ENCODE peak calls at places on chromosomes 5 and 9, in four cellular contexts. One of them, this sample, is unnamed.

GRCh38 chr5:61783481-61783880 is 451.4 kb downstream of the ZSWIM6 start:
- DNase-seq in HepG2: no peak
- DNase-seq in breast epithelium: no peak
- DNase-seq in K562: no peak
- DNase-seq in this sample: no peak

GRCh38 chr9:128192601-128193371 is 1.4 kb upstream of the CIZ1 start:
- DNase-seq in HepG2: no peak
- DNase-seq in breast epithelium: peak; percentile 81
- DNase-seq in K562: peak; percentile 92
- DNase-seq in this sample: peak; percentile 94

GRCh38 chr5:113450366-113451328 is 15.9 kb upstream of the TSSK1B start:
- DNase-seq in HepG2: no peak
- DNase-seq in breast epithelium: no peak
- DNase-seq in K562: no peak
- DNase-seq in this sample: no peak

GRCh38 chr5:2277886-2278285 is 395.2 kb upstream of the IRX4 start:
- DNase-seq in HepG2: no peak
- DNase-seq in breast epithelium: no peak
- DNase-seq in K562: no peak
- DNase-seq in this sample: no peak

GRCh38 chr5:81778642-81779041 is 27.7 kb upstream of the SSBP2 start:
- DNase-seq in HepG2: no peak
- DNase-seq in breast epithelium: no peak
- DNase-seq in K562: no peak
- DNase-seq in this sample: no peak

GRCh38 chr9:70494221-70494620 is 79.8 kb upstream of the KLF9 start:
- DNase-seq in HepG2: no peak
- DNase-seq in breast epithelium: no peak
- DNase-seq in K562: no peak
- DNase-seq in this sample: no peak

GRCh38 chr9:78695521-78695920 is 398.6 kb downstream of the PSAT1 start:
- DNase-seq in HepG2: no peak
- DNase-seq in breast epithelium: no peak
- DNase-seq in K562: no peak
- DNase-seq in this sample: no peak

GRCh38 chr9:82621446-82621845 is 441.5 kb downstream of the RASEF start:
- DNase-seq in HepG2: no peak
- DNase-seq in breast epithelium: no peak
- DNase-seq in K562: no peak
- DNase-seq in this sample: no peak

GRCh38 chr9:80707120-80707519 is 982.2 kb downstream of the TLE1 start:
- DNase-seq in HepG2: no peak
- DNase-seq in breast epithelium: no peak
- DNase-seq in K562: no peak
- DNase-seq in this sample: no peak

GRCh38 chr9:137242329-137243204 is 1.5 kb downstream of the TUBB4B start:
- DNase-seq in HepG2: no peak
- DNase-seq in breast epithelium: no peak
- DNase-seq in K562: no peak
- DNase-seq in this sample: no peak

GRCh38 chr5:134127376-134127861 is 12.9 kb downstream of the TCF7 start:
- DNase-seq in HepG2: no peak
- DNase-seq in breast epithelium: no peak
- DNase-seq in K562: no peak
- DNase-seq in this sample: no peak

GRCh38 chr5:134123360-134123759 is 8.9 kb downstream of the TCF7 start:
- DNase-seq in HepG2: no peak
- DNase-seq in breast epithelium: no peak
- DNase-seq in K562: no peak
- DNase-seq in this sample: no peak

GRCh38 chr5:134125195-134126015 is 10.9 kb downstream of the TCF7 start:
- DNase-seq in HepG2: no peak
- DNase-seq in breast epithelium: no peak
- DNase-seq in K562: no peak
- DNase-seq in this sample: no peak

GRCh38 chr5:134122530-134122929 is 8.0 kb downstream of the TCF7 start:
- DNase-seq in HepG2: no peak
- DNase-seq in breast epithelium: no peak
- DNase-seq in K562: no peak
- DNase-seq in this sample: no peak

GRCh38 chr5:134124289-134125194 is 10.1 kb downstream of the TCF7 start:
- DNase-seq in HepG2: no peak
- DNase-seq in breast epithelium: no peak
- DNase-seq in K562: no peak
- DNase-seq in this sample: no peak
- H3K4me1 ChIP-seq in HepG2: peaks cover 10% of the 10 kb centered on the region
- H3K4me1 ChIP-seq in breast epithelium: peaks cover 15% of the 10 kb centered on the region
- H3K4me1 ChIP-seq in K562: no peaks in the 10 kb centered on the region
- H3K4me1 ChIP-seq in this sample: peaks cover 50% of the 10 kb centered on the region

GRCh38 chr5:94433393-94434149 is 184.8 kb downstream of the KIAA0825 start:
- DNase-seq in HepG2: peak; percentile 4
- DNase-seq in breast epithelium: no peak
- DNase-seq in K562: no peak
- DNase-seq in this sample: no peak
- TF ChIP-seq POLR2AphosphoS5 in HepG2: no peak
- TF ChIP-seq POLR2AphosphoS5 in breast epithelium: no peak
- TF ChIP-seq POLR2AphosphoS5 in K562: no peak
- TF ChIP-seq POLR2AphosphoS5 in this sample: peak; percentile 18

DNA sequence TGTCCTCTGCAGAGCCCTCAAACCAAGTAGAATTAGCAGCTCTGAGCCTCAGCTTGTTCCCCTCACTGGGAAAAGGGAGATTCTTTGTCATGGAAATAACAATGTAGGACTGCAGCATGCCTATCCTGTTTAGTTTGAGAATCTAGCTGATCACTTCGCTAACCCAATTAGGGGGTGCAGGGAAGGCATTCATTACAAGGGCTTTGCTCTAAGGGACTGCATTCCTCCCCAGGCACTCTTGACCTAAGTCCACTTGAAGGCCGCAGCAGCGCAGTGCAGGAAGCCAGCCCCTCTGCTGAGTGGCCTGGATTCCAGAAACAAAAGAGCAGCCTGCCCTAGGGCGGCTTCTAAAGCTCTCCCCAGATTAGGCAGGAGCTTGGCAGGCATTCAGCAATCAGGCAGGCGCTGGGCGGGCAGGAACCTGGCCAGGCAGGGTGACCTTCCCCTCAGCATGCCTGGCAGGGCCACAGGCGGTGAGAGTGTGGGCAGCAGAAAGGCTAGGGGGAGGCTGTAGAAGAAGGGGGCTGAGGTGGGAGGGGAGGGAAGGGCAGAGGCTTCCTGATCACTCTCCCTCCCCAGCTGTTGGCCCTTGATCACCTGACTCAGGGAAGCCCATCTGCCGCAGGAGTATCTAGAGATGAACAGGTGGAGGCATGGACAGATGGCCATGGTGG is 24.8 kb downstream of the CCNJL start:
- DNase-seq in HepG2: peak; percentile 62
- DNase-seq in breast epithelium: peak; percentile 52
- DNase-seq in K562: no peak
- DNase-seq in this sample: no peak
- H3K4me3 ChIP-seq in HepG2: no peak overlapping the region
- H3K4me3 ChIP-seq in breast epithelium: no peak overlapping the region
- H3K4me3 ChIP-seq in K562: no peak overlapping the region
- H3K4me3 ChIP-seq in this sample: no peak overlapping the region

DNA sequence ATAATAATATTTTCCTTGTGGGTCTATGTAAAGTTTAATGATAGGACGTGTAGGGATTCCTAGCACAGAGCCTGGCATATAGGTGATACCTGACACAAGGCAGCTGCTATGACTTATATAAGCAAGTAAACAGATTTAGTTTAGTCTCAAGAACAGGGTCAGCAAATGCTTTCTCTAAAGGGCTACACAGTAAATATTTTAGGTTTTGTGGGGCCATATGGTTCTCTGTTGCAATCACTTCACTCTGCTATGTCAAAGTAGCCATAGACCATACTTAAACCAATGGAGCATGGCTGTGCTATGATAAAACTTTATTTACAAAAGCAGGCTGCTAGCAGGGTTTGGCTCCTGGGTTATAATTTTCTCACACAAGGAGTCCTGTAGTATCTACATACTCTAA is 204.8 kb upstream of the KLF4 start:
- DNase-seq in HepG2: no peak
- DNase-seq in breast epithelium: no peak
- DNase-seq in K562: no peak
- DNase-seq in this sample: no peak
- H3K4me1 ChIP-seq in HepG2: no peaks in the 10 kb centered on the region
- H3K4me1 ChIP-seq in breast epithelium: no peaks in the 10 kb centered on the region
- H3K4me1 ChIP-seq in K562: no peaks in the 10 kb centered on the region
- H3K4me1 ChIP-seq in this sample: no peaks in the 10 kb centered on the region

GRCh38 chr5:128123936-128124335 is 40.4 kb downstream of the SLC12A2 start:
- DNase-seq in HepG2: no peak
- DNase-seq in breast epithelium: no peak
- DNase-seq in K562: no peak
- DNase-seq in this sample: no peak

GRCh38 chr5:128116445-128116844 is 32.9 kb downstream of the SLC12A2 start:
- DNase-seq in HepG2: no peak
- DNase-seq in breast epithelium: no peak
- DNase-seq in K562: no peak
- DNase-seq in this sample: no peak

GRCh38 chr5:128118214-128118613 is 34.6 kb downstream of the SLC12A2 start:
- DNase-seq in HepG2: no peak
- DNase-seq in breast epithelium: no peak
- DNase-seq in K562: no peak
- DNase-seq in this sample: no peak

DNA sequence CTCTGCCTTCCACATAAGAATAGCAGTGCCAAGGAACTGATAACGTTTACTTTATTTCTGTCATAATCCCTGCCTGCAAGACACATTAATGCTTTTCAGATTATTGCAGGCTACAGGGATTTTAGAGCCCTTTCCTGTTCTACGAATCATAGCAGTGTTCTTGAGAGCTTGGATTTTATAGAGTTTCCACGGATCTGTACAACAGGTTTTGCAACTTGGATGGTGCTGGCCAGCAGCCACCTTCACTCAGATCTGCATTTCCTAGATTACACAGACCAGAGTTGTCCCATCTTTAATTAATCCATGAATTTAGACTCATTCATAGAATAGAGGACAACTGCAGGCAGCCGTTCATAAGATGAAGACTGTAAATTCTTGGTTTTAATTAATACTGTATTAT is 38.1 kb downstream of the SLC12A2 start:
- DNase-seq in HepG2: no peak
- DNase-seq in breast epithelium: peak; percentile 38
- DNase-seq in K562: no peak
- DNase-seq in this sample: no peak
- TF ChIP-seq POLR2AphosphoS5 in HepG2: no peak
- TF ChIP-seq POLR2AphosphoS5 in breast epithelium: no peak
- TF ChIP-seq POLR2AphosphoS5 in K562: no peak
- TF ChIP-seq POLR2AphosphoS5 in this sample: no peak

DNA sequence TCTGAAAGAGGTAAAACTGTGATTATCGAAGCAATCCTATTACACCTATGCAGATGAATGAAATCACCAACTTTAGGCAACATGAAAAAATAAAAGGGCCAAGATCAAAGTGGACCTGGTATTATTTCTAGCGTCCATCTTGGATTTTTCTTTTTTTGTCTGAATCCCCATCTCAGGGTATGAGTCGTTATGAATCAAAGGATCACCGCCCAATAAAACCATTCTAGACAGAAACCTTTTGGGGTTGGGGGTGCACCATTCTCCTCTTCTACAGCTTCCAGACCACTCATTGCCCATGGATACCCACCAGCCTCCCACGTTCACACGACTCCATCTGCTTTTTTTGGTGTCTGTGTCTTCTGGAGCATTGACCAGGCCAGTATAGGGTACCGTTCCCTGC is 33.4 kb downstream of the MAP1B start:
- DNase-seq in HepG2: no peak
- DNase-seq in breast epithelium: no peak
- DNase-seq in K562: no peak
- DNase-seq in this sample: no peak
- H3K4me3 ChIP-seq in HepG2: no peak overlapping the region
- H3K4me3 ChIP-seq in breast epithelium: no peak overlapping the region
- H3K4me3 ChIP-seq in K562: no peak overlapping the region
- H3K4me3 ChIP-seq in this sample: no peak overlapping the region

GRCh38 chr5:175654807-175655206 is 3.1 kb upstream of the HRH2 start:
- DNase-seq in HepG2: no peak
- DNase-seq in breast epithelium: no peak
- DNase-seq in K562: no peak
- DNase-seq in this sample: no peak

GRCh38 chr5:175656966-175657365 is 905 bp upstream of the HRH2 start:
- DNase-seq in HepG2: no peak
- DNase-seq in breast epithelium: no peak
- DNase-seq in K562: no peak
- DNase-seq in this sample: no peak

GRCh38 chr5:175653763-175654162 is 4.1 kb upstream of the HRH2 start:
- DNase-seq in HepG2: no peak
- DNase-seq in breast epithelium: no peak
- DNase-seq in K562: no peak
- DNase-seq in this sample: no peak

GRCh38 chr5:175654346-175654745 is 3.5 kb upstream of the HRH2 start:
- DNase-seq in HepG2: no peak
- DNase-seq in breast epithelium: no peak
- DNase-seq in K562: no peak
- DNase-seq in this sample: no peak

DNA sequence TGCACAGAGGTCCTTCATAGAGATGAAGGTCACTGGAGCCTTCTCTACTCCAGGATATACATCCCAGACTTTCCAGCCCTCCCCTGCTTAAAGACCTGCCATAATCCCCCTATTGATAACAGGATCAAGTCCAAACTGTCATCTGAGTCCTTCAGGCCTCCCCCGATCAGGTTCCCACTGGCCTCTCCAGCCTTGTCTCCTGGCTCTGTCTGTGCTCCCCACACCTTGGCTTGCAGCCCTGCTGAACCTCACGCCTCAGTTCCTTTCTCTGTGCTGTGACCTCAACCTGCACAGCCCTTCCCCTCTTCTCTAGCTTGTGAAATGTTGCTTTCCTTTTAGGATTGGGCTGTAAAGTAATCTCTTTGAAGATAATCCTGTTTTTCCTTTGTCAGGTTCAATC is 2.5 kb upstream of the HRH2 start:
- DNase-seq in HepG2: no peak
- DNase-seq in breast epithelium: no peak
- DNase-seq in K562: no peak
- DNase-seq in this sample: no peak
- H3K4me1 ChIP-seq in HepG2: peaks cover 5% of the 10 kb centered on the region
- H3K4me1 ChIP-seq in breast epithelium: no peaks in the 10 kb centered on the region
- H3K4me1 ChIP-seq in K562: no peaks in the 10 kb centered on the region
- H3K4me1 ChIP-seq in this sample: peaks cover 14% of the 10 kb centered on the region

GRCh38 chr5:31630931-31631330 is 8.0 kb upstream of the PDZD2 start:
- DNase-seq in HepG2: no peak
- DNase-seq in breast epithelium: no peak
- DNase-seq in K562: no peak
- DNase-seq in this sample: no peak

GRCh38 chr5:31625394-31625793 is 13.5 kb upstream of the PDZD2 start:
- DNase-seq in HepG2: no peak
- DNase-seq in breast epithelium: no peak
- DNase-seq in K562: no peak
- DNase-seq in this sample: no peak

GRCh38 chr5:31623249-31623648 is 15.7 kb upstream of the PDZD2 start:
- DNase-seq in HepG2: no peak
- DNase-seq in breast epithelium: no peak
- DNase-seq in K562: no peak
- DNase-seq in this sample: no peak

GRCh38 chr5:31626604-31627234 is 12.2 kb upstream of the PDZD2 start:
- DNase-seq in HepG2: no peak
- DNase-seq in breast epithelium: no peak
- DNase-seq in K562: no peak
- DNase-seq in this sample: no peak

GRCh38 chr5:31626156-31626555 is 12.8 kb upstream of the PDZD2 start:
- DNase-seq in HepG2: no peak
- DNase-seq in breast epithelium: peak; percentile 51
- DNase-seq in K562: no peak
- DNase-seq in this sample: no peak
- TF ChIP-seq POLR2AphosphoS5 in HepG2: no peak
- TF ChIP-seq POLR2AphosphoS5 in breast epithelium: no peak
- TF ChIP-seq POLR2AphosphoS5 in K562: no peak
- TF ChIP-seq POLR2AphosphoS5 in this sample: no peak

GRCh38 chr5:121969660-121970295 is 8.0 kb downstream of the SRFBP1 start:
- DNase-seq in HepG2: no peak
- DNase-seq in breast epithelium: no peak
- DNase-seq in K562: no peak
- DNase-seq in this sample: no peak
- H3K4me3 ChIP-seq in HepG2: no peak overlapping the region
- H3K4me3 ChIP-seq in breast epithelium: no peak overlapping the region
- H3K4me3 ChIP-seq in K562: no peak overlapping the region
- H3K4me3 ChIP-seq in this sample: no peak overlapping the region

This sample was measured in suprapubic skin.